ENCODE peak calls at places on chromosome 3, in seven cellular contexts. J is GF-D8, C is occipital lobe, X is T-helper 17 cell, E is LoVo, H is psoas muscle, D is NCI-H510A treated with DMSO at 0.1 percent for 48 hours. U is an unnamed sample.

GRCh38 chr3:58801541-58801940 is 135.0 kb upstream of the FAM3D start:
- DNase-seq in D (no peak), C (no peak), X (no peak), H (no peak), E (no peak), J (no peak), U (no peak)

GRCh38 chr3:194009892-194010533 is 125.9 kb upstream of the HES1 start:
- DNase-seq in D (peak; percentile 19), X (no peak), J (no peak), C (no peak), E (no peak), H (no peak), U (no peak)

GRCh38 chr3:39962566-39962965 is 153.2 kb downstream of the MYRIP start:
- DNase-seq in H (no peak), X (no peak), J (no peak), D (no peak), C (no peak), E (no peak), U (no peak)

GRCh38 chr3:160810360-160810759 is 54.3 kb downstream of the PPM1L start:
- DNase-seq in E (no peak), X (no peak), J (no peak), H (peak; percentile 69), C (no peak), D (no peak), U (no peak)

GRCh38 chr3:161072076-161072697 is 33.0 kb downstream of the B3GALNT1 start:
- DNase-seq in C (no peak), H (no peak), J (peak; percentile 60), D (no peak), X (no peak), E (no peak), U (no peak)

GRCh38 chr3:93843981-93844380 is 129.7 kb downstream of the PROS1 start:
- DNase-seq in X (no peak), H (no peak), E (no peak), J (no peak), D (no peak), C (peak; percentile 19), U (no peak)

GRCh38 chr3:192772495-192772894 is 45.2 kb upstream of the FGF12 start:
- DNase-seq in H (no peak), X (no peak), D (peak; percentile 30), C (peak; percentile 2), J (no peak), E (peak; percentile 18), U (no peak)

GRCh38 chr3:10700821-10701220 is 115.2 kb upstream of the SLC6A11 start:
- DNase-seq in H (no peak), D (no peak), E (no peak), X (no peak), J (no peak), C (no peak), U (no peak)

GRCh38 chr3:133393691-133394474 is 6.0 kb upstream of the BFSP2 start:
- DNase-seq in H (no peak), D (no peak), C (no peak), J (no peak), X (no peak), E (no peak), U (no peak)

GRCh38 chr3:50275160-50275995 is 3.5 kb upstream of the LSMEM2 start:
- DNase-seq in H (no peak), J (no peak), C (no peak), X (no peak), D (no peak), E (no peak), U (no peak)

GRCh38 chr3:101858464-101858863 is 9.2 kb downstream of the NFKBIZ start:
- DNase-seq in X (no peak), E (no peak), C (no peak), D (no peak), H (no peak), J (no peak), U (no peak)

GRCh38 chr3:151305081-151305777 is 11.4 kb downstream of the GPR87 start:
- DNase-seq in D (peak; percentile 61), E (peak; percentile 88), H (peak; percentile 51), C (no peak), X (no peak), J (no peak), U (no peak)

GRCh38 chr3:183244981-183245476 is 8.0 kb upstream of the B3GNT5 start:
- DNase-seq in X (no peak), D (no peak), E (no peak), J (no peak), C (no peak), H (no peak), U (no peak)

GRCh38 chr3:120568624-120569023 is 27.5 kb upstream of the NDUFB4 start:
- DNase-seq in J (no peak), X (no peak), C (peak; percentile 36), D (no peak), H (no peak), E (no peak), U (no peak)

GRCh38 chr3:108031893-108032292 is 58.9 kb downstream of the CD47 start:
- DNase-seq in H (no peak), X (no peak), J (no peak), C (no peak), D (no peak), E (no peak), U (no peak)

GRCh38 chr3:188301147-188301546 is 147.2 kb downstream of the LPP start:
- DNase-seq in E (no peak), X (no peak), J (no peak), C (no peak), D (no peak), H (no peak), U (no peak)

GRCh38 chr3:112794622-112795172 is 52.0 kb downstream of the CD200R1L start:
- DNase-seq in D (no peak), E (no peak), X (no peak), J (no peak), H (no peak), C (no peak), U (no peak)

GRCh38 chr3:14627815-14628214 is 23.7 kb upstream of the CCDC174 start:
- DNase-seq in C (no peak), E (no peak), H (no peak), J (no peak), D (no peak), X (no peak), U (no peak)

GRCh38 chr3:154515921-154516320 is 85.9 kb upstream of the GPR149 start:
- DNase-seq in J (no peak), D (no peak), X (no peak), H (no peak), C (no peak), E (no peak), U (no peak)

GRCh38 chr3:50321844-50322385 is 630 bp downstream of the HYAL2 start:
- DNase-seq in H (no peak), E (no peak), J (no peak), X (no peak), D (no peak), C (no peak), U (no peak)

GRCh38 chr3:18988619-18989229 is 159.6 kb upstream of the KCNH8 start:
- DNase-seq in X (no peak), H (no peak), D (peak; percentile 38), E (peak; percentile 29), C (no peak), J (no peak), U (no peak)

GRCh38 chr3:95407709-95408463 is 1345.0 kb downstream of the NSUN3 start:
- DNase-seq in J (no peak), E (no peak), D (no peak), C (no peak), H (no peak), X (no peak), U (no peak)

GRCh38 chr3:187102073-187102634 is 37.1 kb downstream of the RPL39L start:
- DNase-seq in H (no peak), J (no peak), D (no peak), E (no peak), C (no peak), X (no peak), U (no peak)

GRCh38 chr3:160260587-160261270 is 35.5 kb downstream of the C3orf80 start:
- DNase-seq in H (no peak), D (no peak), X (no peak), J (no peak), E (no peak), C (no peak), U (no peak)

GRCh38 chr3:31105438-31106077 is 211.1 kb upstream of the GADL1 start:
- DNase-seq in J (peak; percentile 11), X (no peak), C (no peak), H (no peak), E (no peak), D (no peak), U (no peak)

GRCh38 chr3:32428092-32429068 is 36.7 kb downstream of the CMTM7 start:
- DNase-seq in C (no peak), D (no peak), X (no peak), E (no peak), H (no peak), J (no peak), U (peak; percentile 36)

GRCh38 chr3:9780451-9780797 is 10.7 kb upstream of the CAMK1 start:
- DNase-seq in E (no peak), D (no peak), X (no peak), H (no peak), J (peak; percentile 71), C (no peak), U (no peak)

GRCh38 chr3:124597273-124597672 is 133.0 kb upstream of the UMPS start:
- DNase-seq in J (no peak), H (no peak), E (no peak), X (no peak), D (no peak), C (no peak), U (no peak)

GRCh38 chr3:193645806-193646205 is 52.8 kb downstream of the OPA1 start:
- DNase-seq in J (no peak), E (no peak), H (no peak), D (no peak), C (no peak), X (no peak), U (no peak)

GRCh38 chr3:173733029-173733652 is 335.6 kb downstream of the NLGN1 start:
- DNase-seq in H (no peak), C (no peak), D (no peak), E (no peak), J (no peak), X (no peak), U (no peak)

GRCh38 chr3:17629400-17629799 is 113.0 kb downstream of the TBC1D5 start:
- DNase-seq in C (no peak), E (no peak), X (no peak), J (no peak), D (no peak), H (no peak), U (no peak)

GRCh38 chr3:177946965-177947364 is 589.3 kb upstream of the KCNMB2 start:
- DNase-seq in X (no peak), J (no peak), C (no peak), H (no peak), E (no peak), D (no peak), U (no peak)

U was measured in T-helper 9 cell.